ENCODE peak calls at places on chromosomes 3 and 15, in seven cellular contexts. A is transverse colon, M is breast epithelium, C is HCT116, U is H1, T is uterus, I is endothelial cell of umbilical vein. R is an unnamed sample.

GRCh38 chr15:86439614-86440013 is 359.9 kb downstream of the AGBL1 start:
- DNase-seq in M (no peak), C (no peak), U (no peak), A (no peak), T (no peak), I (no peak), R (no peak)

GRCh38 chr15:50886611-50887350 is 21.7 kb upstream of the AP4E1 start:
- DNase-seq in I (no peak), A (no peak), U (no peak), C (no peak), M (no peak), T (no peak), R (no peak)

GRCh38 chr15:61034793-61035710 is 194.1 kb downstream of the RORA start:
- DNase-seq in U (no peak), I (no peak), T (no peak), C (no peak), M (no peak), A (no peak), R (no peak)

GRCh38 chr3:179146911-179147570 is 1.1 kb upstream of the PIK3CA start:
- DNase-seq in M (no peak), U (no peak), I (peak; percentile 91), A (peak; percentile 7), C (peak; percentile 71), T (peak; percentile 34), R (peak; percentile 23)

GRCh38 chr15:40161693-40162401 is 978 bp downstream of the BUB1B start:
- DNase-seq in M (no peak), T (no peak), I (no peak), C (no peak), A (no peak), U (no peak), R (no peak)

GRCh38 chr3:188646592-188646991 is 492.6 kb downstream of the LPP start:
- DNase-seq in U (no peak), A (no peak), T (no peak), M (no peak), C (no peak), I (peak; percentile 37), R (no peak)

GRCh38 chr15:92365079-92365478 is 28.6 kb upstream of the ST8SIA2 start:
- DNase-seq in M (no peak), I (no peak), A (peak; percentile 34), C (no peak), U (no peak), T (no peak), R (no peak)

GRCh38 chr15:67736810-67737209 is 88.5 kb upstream of the SKOR1 start:
- DNase-seq in T (no peak), A (no peak), M (no peak), I (no peak), U (no peak), C (no peak), R (no peak)

GRCh38 chr3:13401149-13401548 is 19.0 kb downstream of the NUP210 start:
- DNase-seq in A (no peak), C (no peak), U (no peak), M (no peak), T (no peak), I (no peak), R (no peak)

DNA sequence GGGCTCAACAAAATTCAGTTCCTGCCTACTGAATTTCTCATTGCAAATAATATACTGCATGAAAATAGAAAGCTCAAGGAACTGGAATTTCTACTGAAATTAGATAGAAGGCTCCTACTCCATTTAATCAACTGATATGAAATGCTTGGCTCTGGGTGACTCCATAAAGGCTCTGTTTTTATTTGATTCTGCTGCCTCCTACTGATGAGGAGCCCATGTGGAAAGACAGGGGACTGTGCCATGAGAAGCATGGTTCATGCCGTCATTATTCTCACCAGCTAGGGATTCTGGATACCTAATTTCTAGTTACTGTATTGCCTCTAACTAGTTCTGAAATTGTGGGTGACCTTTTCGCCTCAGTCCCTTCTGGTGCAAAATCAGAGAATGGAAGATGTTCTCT is 366.2 kb upstream of the DPH6 start:
- DNase-seq in U (no peak), T (no peak), C (no peak), I (peak; percentile 31), M (no peak), A (no peak), R (no peak)
- TF ChIP-seq CTCF in U (peak; percentile 34), T (peak; percentile 6), C (no peak), I (peak; percentile 8), M (no peak), A (no peak), R (no peak)

GRCh38 chr3:49470714-49471420 is 800 bp downstream of the DAG1 start:
- DNase-seq in C (no peak), A (no peak), M (no peak), U (no peak), T (peak; percentile 32), I (no peak), R (no peak)
- TF ChIP-seq POLR2A in C (no peak), A (no peak), M (no peak), U (no peak), T (no peak), I (no peak), R (peak; percentile 28)

DNA sequence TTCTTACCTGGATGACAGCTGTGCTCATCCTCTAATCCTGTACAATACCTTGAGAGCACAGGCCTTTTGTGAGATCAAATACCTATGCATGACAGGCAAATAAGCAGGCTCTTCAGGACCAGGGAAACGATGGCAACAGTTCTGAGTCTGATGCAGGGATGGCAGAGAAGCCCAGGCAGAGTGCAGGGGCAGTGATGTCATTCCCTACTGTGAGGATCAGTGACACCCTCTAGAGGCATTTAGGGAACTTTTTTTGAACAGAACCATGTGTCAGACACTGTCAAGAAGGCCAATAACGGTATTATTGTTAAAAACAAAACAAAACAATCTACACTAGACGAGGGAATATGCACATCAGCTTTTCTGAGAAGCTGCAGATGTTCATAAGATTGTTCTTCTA is 314.8 kb upstream of the CTDSPL start:
- DNase-seq in M (no peak), A (no peak), U (no peak), T (no peak), C (no peak), I (no peak), R (peak; percentile 59)
- TF ChIP-seq CTCF in M (no peak), A (no peak), U (peak; percentile 34), T (no peak), C (no peak), I (no peak), R (peak; percentile 47)

GRCh38 chr3:67654099-67654831 is at the start of gene SUCLG2:
- DNase-seq in M (peak; percentile 86), U (peak; percentile 70), I (peak; percentile 83), T (peak; percentile 89), A (peak; percentile 95), C (peak; percentile 39), R (peak; percentile 94)

GRCh38 chr3:67656614-67657013 is 2.2 kb upstream of the SUCLG2 start:
- DNase-seq in C (no peak), U (no peak), I (no peak), M (no peak), T (no peak), A (no peak), R (no peak)

GRCh38 chr3:67654832-67655152 is 380 bp upstream of the SUCLG2 start:
- DNase-seq in M (no peak), A (no peak), U (no peak), I (no peak), T (no peak), C (no peak), R (no peak)

GRCh38 chr3:67657192-67657591 is 2.8 kb upstream of the SUCLG2 start:
- DNase-seq in T (no peak), I (no peak), C (no peak), U (no peak), M (no peak), A (no peak), R (no peak)

GRCh38 chr3:67655364-67656121 is 1.1 kb upstream of the SUCLG2 start:
- DNase-seq in C (no peak), U (no peak), I (no peak), A (peak; percentile 73), M (peak; percentile 36), T (peak; percentile 18), R (peak; percentile 22)
- TF ChIP-seq POLR2A in C (no peak), U (no peak), I (no peak), A (peak; percentile 50), M (no peak), T (no peak), R (no peak)

GRCh38 chr15:45393851-45394250 is 15.5 kb upstream of the GATM start:
- DNase-seq in A (no peak), M (no peak), I (no peak), C (no peak), U (no peak), T (no peak), R (no peak)
- TF ChIP-seq CTCF in A (no peak), M (no peak), I (no peak), C (no peak), U (peak; percentile 30), T (no peak), R (no peak)

DNA sequence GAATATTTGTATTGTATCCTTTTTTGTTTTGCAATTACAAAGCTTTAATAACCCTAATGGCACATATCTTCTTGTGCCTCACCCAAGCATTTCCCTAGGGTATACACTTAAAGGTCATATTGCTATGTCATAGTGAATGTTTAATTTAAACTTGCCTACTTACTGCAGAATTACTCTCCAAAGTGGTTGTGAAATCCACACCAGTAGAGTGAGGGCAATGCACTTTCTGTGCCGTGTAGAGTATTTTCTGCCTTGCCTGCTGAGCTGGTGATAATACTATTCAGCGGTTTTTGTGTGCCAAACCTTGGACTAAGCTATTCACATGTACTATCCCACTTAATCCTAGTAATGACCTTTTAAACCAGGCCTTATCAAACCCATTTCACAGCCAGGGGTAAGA is 100.4 kb upstream of the WNT5A start:
- DNase-seq in U (no peak), I (no peak), C (no peak), M (no peak), A (no peak), T (no peak), R (no peak)
- TF ChIP-seq POLR2A in U (no peak), I (no peak), C (no peak), M (no peak), A (no peak), T (no peak), R (no peak)

R was measured in heart left ventricle.